ENCODE peak calls at places on chromosomes 5 and 9, in seven cellular contexts. O, H, G, X, R, Q and S are unnamed samples.

GRCh38 chr9:69857131-69857530 is 36.5 kb downstream of the CFAP95 start:
- DNase-seq in G (peak; percentile 80), X (no peak), R (peak; percentile 62), Q (peak; percentile 92), O (no peak), H (no peak), S (no peak)

GRCh38 chr5:142404046-142404477 is 79.2 kb upstream of the SPRY4 start:
- DNase-seq in R (no peak), G (no peak), X (no peak), H (no peak), O (no peak), Q (no peak), S (no peak)

GRCh38 chr9:97220894-97221477 is 86.5 kb upstream of the CCDC180 start:
- DNase-seq in G (no peak), Q (no peak), O (no peak), H (no peak), R (no peak), X (no peak), S (peak; percentile 56)

GRCh38 chr5:77316871-77317661 is 106.6 kb downstream of the PDE8B start:
- DNase-seq in H (no peak), O (no peak), Q (peak; percentile 50), X (no peak), R (no peak), G (peak; percentile 2), S (no peak)

GRCh38 chr5:68116868-68117411 is 98.6 kb upstream of the PIK3R1 start:
- DNase-seq in O (no peak), X (no peak), Q (no peak), H (no peak), R (no peak), G (no peak), S (no peak)

GRCh38 chr5:127739807-127740384 is 36.7 kb downstream of the CCDC192 start:
- DNase-seq in G (no peak), R (no peak), O (no peak), X (no peak), H (no peak), Q (no peak), S (peak; percentile 9)

GRCh38 chr5:163938595-163938994 is 433.2 kb downstream of the MAT2B start:
- DNase-seq in R (no peak), X (no peak), O (no peak), Q (no peak), G (no peak), H (no peak), S (no peak)

GRCh38 chr5:111703662-111704061 is 53.3 kb downstream of the NREP start:
- DNase-seq in X (no peak), G (no peak), H (no peak), Q (no peak), R (no peak), O (no peak), S (no peak)

GRCh38 chr5:168295574-168296201 is 4.2 kb downstream of the WWC1 start:
- DNase-seq in H (peak; percentile 75), Q (peak; percentile 70), R (peak; percentile 55), O (no peak), G (peak; percentile 68), X (peak; percentile 58), S (peak; percentile 96)

GRCh38 chr9:80086822-80087345 is 515.1 kb downstream of the TLE4 start:
- DNase-seq in R (no peak), G (no peak), X (no peak), H (no peak), O (no peak), Q (no peak), S (no peak)

GRCh38 chr9:90142580-90142979 is 500.0 kb downstream of the DIRAS2 start:
- DNase-seq in G (peak; percentile 6), Q (peak; percentile 59), X (peak; percentile 67), R (peak; percentile 35), O (peak; percentile 21), H (no peak), S (peak; percentile 88)

GRCh38 chr9:37192803-37193202 is 72.4 kb downstream of the ZCCHC7 start:
- DNase-seq in Q (no peak), R (no peak), X (peak; percentile 56), G (no peak), H (no peak), O (no peak), S (no peak)

GRCh38 chr9:125529589-125530515 is 177.2 kb downstream of the MAPKAP1 start:
- DNase-seq in O (no peak), Q (no peak), H (no peak), G (no peak), R (no peak), X (no peak), S (peak; percentile 31)

GRCh38 chr5:84605246-84605645 is 220.6 kb upstream of the EDIL3 start:
- DNase-seq in Q (no peak), H (no peak), X (no peak), G (no peak), R (no peak), O (no peak), S (no peak)

GRCh38 chr9:129322022-129322621 is 144.1 kb upstream of the IER5L start:
- DNase-seq in Q (no peak), X (no peak), G (no peak), R (no peak), H (no peak), O (no peak), S (no peak)

GRCh38 chr9:87147803-87148202 is 200.5 kb upstream of the GAS1 start:
- DNase-seq in H (no peak), X (no peak), G (no peak), R (no peak), O (no peak), Q (no peak), S (no peak)

GRCh38 chr5:95892784-95893354 is 68.8 kb downstream of the ELL2 start:
- DNase-seq in R (no peak), G (no peak), O (peak; percentile 16), X (peak; percentile 72), Q (peak; percentile 65), H (no peak), S (peak; percentile 70)

GRCh38 chr9:112841261-112841660 is 49.4 kb downstream of the SLC46A2 start:
- DNase-seq in G (no peak), O (no peak), X (no peak), Q (no peak), H (no peak), R (no peak), S (no peak)

GRCh38 chr9:134318941-134319305 is 7.3 kb upstream of the RXRA start:
- DNase-seq in H (no peak), X (no peak), R (no peak), Q (no peak), O (no peak), G (no peak), S (no peak)

GRCh38 chr9:98958271-98958989 is 14.7 kb downstream of the COL15A1 start:
- DNase-seq in G (peak; percentile 87), X (no peak), H (no peak), R (no peak), O (no peak), Q (peak; percentile 95), S (no peak)

GRCh38 chr5:138743506-138743905 is 9.7 kb upstream of the CTNNA1 start:
- DNase-seq in R (no peak), O (no peak), Q (no peak), X (no peak), H (no peak), G (peak; percentile 8), S (no peak)

GRCh38 chr5:57215629-57216195 is 41.9 kb downstream of the GPBP1 start:
- DNase-seq in G (no peak), H (no peak), O (no peak), X (no peak), R (peak; percentile 39), Q (peak; percentile 66), S (no peak)

GRCh38 chr5:17966636-17967402 is 332.6 kb downstream of the TAF11L14 start:
- DNase-seq in Q (no peak), X (no peak), R (peak; percentile 31), O (no peak), H (no peak), G (no peak), S (no peak)

GRCh38 chr9:137095664-137096517 is 9.1 kb downstream of the MAN1B1 start:
- DNase-seq in G (no peak), X (no peak), O (no peak), H (no peak), R (no peak), Q (no peak), S (peak; percentile 29)

GRCh38 chr5:143511736-143512135 is 108.2 kb upstream of the NR3C1 start:
- DNase-seq in Q (peak; percentile 30), H (no peak), O (no peak), X (no peak), G (no peak), R (no peak), S (no peak)
- TF ChIP-seq EZH2 in Q (no peak), H (no peak), O (no peak), X (no peak), G (no peak), R (no peak), S (no peak)

GRCh38 chr5:80487829-80488708 is at the start of gene FAM151B:
- DNase-seq in R (peak; percentile 98), H (peak; percentile 93), X (peak; percentile 94), Q (peak; percentile 95), G (peak; percentile 86), O (peak; percentile 93), S (peak; percentile 97)
- TF ChIP-seq EZH2 in R (no peak), H (no peak), X (no peak), Q (no peak), G (no peak), O (no peak), S (no peak)

GRCh38 chr5:140925806-140926205 is 293 bp upstream of the PCDHAC1 start:
- DNase-seq in X (no peak), H (no peak), R (no peak), Q (no peak), O (no peak), G (no peak), S (peak; percentile 54)

GRCh38 chr5:140926211-140926902 is at the start of gene PCDHAC1:
- DNase-seq in O (peak; percentile 68), Q (peak; percentile 70), G (peak; percentile 5), X (peak; percentile 95), R (peak; percentile 70), H (peak; percentile 49), S (peak; percentile 98)

GRCh38 chr5:140926903-140927573 is 939 bp downstream of the PCDHAC1 start:
- DNase-seq in R (no peak), H (no peak), Q (peak; percentile 37), O (no peak), X (peak; percentile 77), G (no peak), S (peak; percentile 74)
- TF ChIP-seq EZH2 in R (no peak), H (no peak), Q (no peak), O (no peak), X (no peak), G (no peak), S (no peak)

GRCh38 chr5:171309276-171309525 is 153 bp downstream of the TLX3 start:
- DNase-seq in H (no peak), G (no peak), Q (no peak), R (no peak), O (no peak), X (no peak), S (no peak)

GRCh38 chr5:171310816-171311697 is 2.0 kb downstream of the TLX3 start:
- DNase-seq in X (peak; percentile 29), Q (peak; percentile 51), R (peak; percentile 23), O (no peak), H (no peak), G (no peak), S (peak; percentile 79)

GRCh38 chr5:171309526-171310333 is 682 bp downstream of the TLX3 start:
- DNase-seq in R (no peak), Q (no peak), H (no peak), X (no peak), G (no peak), O (peak; percentile 42), S (no peak)

GRCh38 chr5:171311698-171312083 is 2.6 kb downstream of the TLX3 start:
- DNase-seq in R (no peak), X (no peak), H (no peak), G (no peak), O (no peak), Q (no peak), S (peak; percentile 25)

GRCh38 chr5:171310334-171310815 is 1.3 kb downstream of the TLX3 start:
- DNase-seq in X (no peak), Q (no peak), R (no peak), H (no peak), O (no peak), G (no peak), S (peak; percentile 78)
- TF ChIP-seq EZH2 in X (no peak), Q (no peak), R (no peak), H (no peak), O (no peak), G (no peak), S (no peak)